ENCODE peak calls at places on chromosomes 2 and 18, in seven cellular contexts. One of them, this sample, is unnamed.

GRCh38 chr2:70551156-70551555 is 2.5 kb downstream of the TGFA start:
- DNase-seq in GM12878: no peak
- DNase-seq in K562: no peak
- DNase-seq in H1: no peak
- DNase-seq in SK-N-SH: no peak
- DNase-seq in HepG2: no peak
- DNase-seq in HCT116: no peak
- DNase-seq in this sample: no peak

GRCh38 chr2:190948671-190949070 is 65.3 kb downstream of the STAT1 start:
- DNase-seq in GM12878: no peak
- DNase-seq in K562: no peak
- DNase-seq in H1: no peak
- DNase-seq in SK-N-SH: no peak
- DNase-seq in HepG2: no peak
- DNase-seq in HCT116: peak
- DNase-seq in this sample: no peak

GRCh38 chr18:59718108-59719057 is 21.2 kb upstream of the CCBE1 start:
- DNase-seq in GM12878: no peak
- DNase-seq in K562: no peak
- DNase-seq in H1: no peak
- DNase-seq in SK-N-SH: peak
- DNase-seq in HepG2: no peak
- DNase-seq in HCT116: no peak
- DNase-seq in this sample: no peak

GRCh38 chr2:101823347-101823791 is 125.9 kb downstream of the MAP4K4 start:
- DNase-seq in GM12878: no peak
- DNase-seq in K562: peak
- DNase-seq in H1: no peak
- DNase-seq in SK-N-SH: no peak
- DNase-seq in HepG2: peak
- DNase-seq in HCT116: peak
- DNase-seq in this sample: peak

GRCh38 chr2:174729797-174730529 is 34.3 kb downstream of the CHRNA1 start:
- DNase-seq in GM12878: no peak
- DNase-seq in K562: no peak
- DNase-seq in H1: peak
- DNase-seq in SK-N-SH: peak
- DNase-seq in HepG2: no peak
- DNase-seq in HCT116: no peak
- DNase-seq in this sample: no peak

GRCh38 chr18:13376298-13376840 is 157.8 kb downstream of the LDLRAD4 start:
- DNase-seq in GM12878: no peak
- DNase-seq in K562: no peak
- DNase-seq in H1: no peak
- DNase-seq in SK-N-SH: no peak
- DNase-seq in HepG2: no peak
- DNase-seq in HCT116: no peak
- DNase-seq in this sample: no peak

GRCh38 chr2:109294523-109294922 is 165.5 kb downstream of the SH3RF3 start:
- DNase-seq in GM12878: no peak
- DNase-seq in K562: no peak
- DNase-seq in H1: no peak
- DNase-seq in SK-N-SH: no peak
- DNase-seq in HepG2: no peak
- DNase-seq in HCT116: no peak
- DNase-seq in this sample: no peak

GRCh38 chr18:8197510-8197909 is 411.7 kb upstream of the RAB12 start:
- DNase-seq in GM12878: no peak
- DNase-seq in K562: no peak
- DNase-seq in H1: no peak
- DNase-seq in SK-N-SH: no peak
- DNase-seq in HepG2: no peak
- DNase-seq in HCT116: no peak
- DNase-seq in this sample: no peak

GRCh38 chr2:241893265-241893664 is 23.7 kb downstream of the RTP5 start:
- DNase-seq in GM12878: no peak
- DNase-seq in K562: no peak
- DNase-seq in H1: no peak
- DNase-seq in SK-N-SH: no peak
- DNase-seq in HepG2: no peak
- DNase-seq in HCT116: no peak
- DNase-seq in this sample: no peak

GRCh38 chr2:85188852-85189251 is 55.7 kb downstream of the TCF7L1 start:
- DNase-seq in GM12878: no peak
- DNase-seq in K562: no peak
- DNase-seq in H1: no peak
- DNase-seq in SK-N-SH: no peak
- DNase-seq in HepG2: no peak
- DNase-seq in HCT116: no peak
- DNase-seq in this sample: peak

GRCh38 chr18:64019922-64020756 is 50.3 kb downstream of the SERPINB8 start:
- DNase-seq in GM12878: no peak
- DNase-seq in K562: no peak
- DNase-seq in H1: no peak
- DNase-seq in SK-N-SH: no peak
- DNase-seq in HepG2: no peak
- DNase-seq in HCT116: no peak
- DNase-seq in this sample: no peak

GRCh38 chr2:39913648-39914456 is 134.8 kb upstream of the THUMPD2 start:
- DNase-seq in GM12878: peak
- DNase-seq in K562: peak
- DNase-seq in H1: peak
- DNase-seq in SK-N-SH: peak
- DNase-seq in HepG2: peak
- DNase-seq in HCT116: peak
- DNase-seq in this sample: peak
- TF ChIP-seq JUND in GM12878: no peak
- TF ChIP-seq JUND in K562: no peak
- TF ChIP-seq JUND in H1: no peak
- TF ChIP-seq JUND in SK-N-SH: no peak
- TF ChIP-seq JUND in HepG2: no peak
- TF ChIP-seq JUND in HCT116: no peak
- TF ChIP-seq JUND in this sample: no peak

GRCh38 chr2:75317801-75318200 is 118.5 kb upstream of the TACR1 start:
- DNase-seq in GM12878: no peak
- DNase-seq in K562: no peak
- DNase-seq in H1: no peak
- DNase-seq in SK-N-SH: no peak
- DNase-seq in HepG2: no peak
- DNase-seq in HCT116: no peak
- DNase-seq in this sample: no peak
- TF ChIP-seq JUND in GM12878: no peak
- TF ChIP-seq JUND in K562: no peak
- TF ChIP-seq JUND in H1: no peak
- TF ChIP-seq JUND in SK-N-SH: no peak
- TF ChIP-seq JUND in HepG2: no peak
- TF ChIP-seq JUND in HCT116: no peak
- TF ChIP-seq JUND in this sample: no peak

DNA sequence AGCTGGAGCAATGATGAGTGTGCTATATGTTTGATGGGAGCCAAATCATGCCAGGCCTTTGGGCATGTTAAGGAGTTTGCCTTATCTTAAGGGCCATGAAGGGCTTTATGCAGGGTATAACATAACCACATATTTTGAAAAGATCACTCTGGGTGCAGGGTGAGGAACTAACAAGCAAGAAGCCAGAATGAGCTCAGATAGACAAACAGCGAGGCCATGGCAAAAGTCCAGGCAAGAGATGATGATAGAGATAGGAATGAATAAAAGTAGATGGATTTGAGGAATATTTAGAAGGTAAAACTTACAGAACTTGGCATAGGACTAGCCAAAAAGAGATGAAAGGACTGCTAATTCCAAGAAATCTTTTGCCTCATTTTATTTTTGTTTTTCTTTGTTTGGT is 6.7 kb downstream of the GALNT3 start:
- DNase-seq in GM12878: no peak
- DNase-seq in K562: no peak
- DNase-seq in H1: no peak
- DNase-seq in SK-N-SH: no peak
- DNase-seq in HepG2: no peak
- DNase-seq in HCT116: no peak
- DNase-seq in this sample: no peak
- TF ChIP-seq JUND in GM12878: no peak
- TF ChIP-seq JUND in K562: no peak
- TF ChIP-seq JUND in H1: no peak
- TF ChIP-seq JUND in SK-N-SH: no peak
- TF ChIP-seq JUND in HepG2: no peak
- TF ChIP-seq JUND in HCT116: no peak
- TF ChIP-seq JUND in this sample: no peak

GRCh38 chr2:170339753-170340692 is 162.1 kb downstream of the MYO3B start:
- DNase-seq in GM12878: no peak
- DNase-seq in K562: peak
- DNase-seq in H1: no peak
- DNase-seq in SK-N-SH: no peak
- DNase-seq in HepG2: no peak
- DNase-seq in HCT116: no peak
- DNase-seq in this sample: no peak

GRCh38 chr2:170339324-170339723 is 161.4 kb downstream of the MYO3B start:
- DNase-seq in GM12878: no peak
- DNase-seq in K562: no peak
- DNase-seq in H1: no peak
- DNase-seq in SK-N-SH: no peak
- DNase-seq in HepG2: no peak
- DNase-seq in HCT116: no peak
- DNase-seq in this sample: no peak

GRCh38 chr2:170336916-170337315 is 159.0 kb downstream of the MYO3B start:
- DNase-seq in GM12878: no peak
- DNase-seq in K562: no peak
- DNase-seq in H1: no peak
- DNase-seq in SK-N-SH: no peak
- DNase-seq in HepG2: no peak
- DNase-seq in HCT116: no peak
- DNase-seq in this sample: no peak

GRCh38 chr2:170341684-170342631 is 164.0 kb downstream of the MYO3B start:
- DNase-seq in GM12878: no peak
- DNase-seq in K562: no peak
- DNase-seq in H1: no peak
- DNase-seq in SK-N-SH: no peak
- DNase-seq in HepG2: no peak
- DNase-seq in HCT116: no peak
- DNase-seq in this sample: no peak

GRCh38 chr2:170340693-170341068 is 162.7 kb downstream of the MYO3B start:
- DNase-seq in GM12878: peak
- DNase-seq in K562: no peak
- DNase-seq in H1: no peak
- DNase-seq in SK-N-SH: no peak
- DNase-seq in HepG2: no peak
- DNase-seq in HCT116: no peak
- DNase-seq in this sample: no peak
- TF ChIP-seq JUND in GM12878: no peak
- TF ChIP-seq JUND in K562: no peak
- TF ChIP-seq JUND in H1: no peak
- TF ChIP-seq JUND in SK-N-SH: no peak
- TF ChIP-seq JUND in HepG2: no peak
- TF ChIP-seq JUND in HCT116: no peak
- TF ChIP-seq JUND in this sample: no peak

This sample was measured in T47D.